ENCODE peak calls at places on chromosome 5, in seven cellular contexts. One of them, this sample, is unnamed.

GRCh38 chr5:90184764-90185163 is 224.8 kb downstream of the CETN3 start:
- DNase-seq in HepG2: no peak
- DNase-seq in HCT116: no peak
- DNase-seq in SK-N-SH: no peak
- DNase-seq in GM12878: no peak
- DNase-seq in K562: no peak
- DNase-seq in H1: no peak
- DNase-seq in this sample: no peak

GRCh38 chr5:135973323-135974018 is 18.7 kb upstream of the LECT2 start:
- DNase-seq in HepG2: peak; percentile 99
- DNase-seq in SK-N-SH: no peak
- DNase-seq in H1: no peak
- DNase-seq in HCT116: no peak
- DNase-seq in K562: no peak
- DNase-seq in GM12878: no peak
- DNase-seq in this sample: no peak

GRCh38 chr5:178997191-178997590 is 2.1 kb upstream of the GRM6 start:
- DNase-seq in GM12878: no peak
- DNase-seq in SK-N-SH: no peak
- DNase-seq in K562: no peak
- DNase-seq in HepG2: no peak
- DNase-seq in HCT116: no peak
- DNase-seq in H1: no peak
- DNase-seq in this sample: no peak

GRCh38 chr5:38827525-38827924 is 18.3 kb upstream of the OSMR start:
- DNase-seq in HepG2: no peak
- DNase-seq in GM12878: no peak
- DNase-seq in SK-N-SH: no peak
- DNase-seq in K562: no peak
- DNase-seq in HCT116: no peak
- DNase-seq in H1: no peak
- DNase-seq in this sample: no peak

GRCh38 chr5:176693477-176693851 is 46.2 kb downstream of the TSPAN17 start:
- DNase-seq in H1: no peak
- DNase-seq in GM12878: no peak
- DNase-seq in K562: peak; percentile 35
- DNase-seq in HepG2: no peak
- DNase-seq in HCT116: no peak
- DNase-seq in SK-N-SH: no peak
- DNase-seq in this sample: no peak

GRCh38 chr5:57303985-57304384 is 130.1 kb downstream of the GPBP1 start:
- DNase-seq in SK-N-SH: no peak
- DNase-seq in H1: no peak
- DNase-seq in HepG2: no peak
- DNase-seq in HCT116: no peak
- DNase-seq in GM12878: no peak
- DNase-seq in K562: peak; percentile 6
- DNase-seq in this sample: no peak

GRCh38 chr5:74641778-74642542 is 1.4 kb upstream of the ENC1 start:
- DNase-seq in HCT116: peak; percentile 43
- DNase-seq in HepG2: peak; percentile 62
- DNase-seq in K562: peak; percentile 55
- DNase-seq in H1: peak; percentile 59
- DNase-seq in SK-N-SH: peak; percentile 44
- DNase-seq in GM12878: no peak
- DNase-seq in this sample: no peak

GRCh38 chr5:57698785-57699184 is 216.2 kb upstream of the ACTBL2 start:
- DNase-seq in GM12878: no peak
- DNase-seq in SK-N-SH: no peak
- DNase-seq in H1: no peak
- DNase-seq in HCT116: peak; percentile 76
- DNase-seq in HepG2: peak; percentile 42
- DNase-seq in K562: no peak
- DNase-seq in this sample: peak; percentile 27

GRCh38 chr5:114561415-114561814 is 199.5 kb downstream of the KCNN2 start:
- DNase-seq in HepG2: no peak
- DNase-seq in H1: no peak
- DNase-seq in GM12878: no peak
- DNase-seq in HCT116: no peak
- DNase-seq in K562: no peak
- DNase-seq in SK-N-SH: no peak
- DNase-seq in this sample: no peak

GRCh38 chr5:62259699-62260220 is 46.2 kb upstream of the KIF2A start:
- DNase-seq in HepG2: no peak
- DNase-seq in GM12878: no peak
- DNase-seq in HCT116: no peak
- DNase-seq in K562: no peak
- DNase-seq in H1: no peak
- DNase-seq in SK-N-SH: no peak
- DNase-seq in this sample: no peak

GRCh38 chr5:132501961-132502931 is 11.7 kb upstream of the IRF1 start:
- DNase-seq in H1: peak; percentile 33
- DNase-seq in HCT116: no peak
- DNase-seq in SK-N-SH: no peak
- DNase-seq in HepG2: peak; percentile 41
- DNase-seq in K562: no peak
- DNase-seq in GM12878: no peak
- DNase-seq in this sample: no peak

GRCh38 chr5:129460951-129461815 is 1.1 kb downstream of the ADAMTS19 start:
- DNase-seq in HCT116: no peak
- DNase-seq in HepG2: no peak
- DNase-seq in SK-N-SH: peak; percentile 71
- DNase-seq in H1: peak; percentile 84
- DNase-seq in GM12878: no peak
- DNase-seq in K562: peak; percentile 4
- DNase-seq in this sample: peak; percentile 13

GRCh38 chr5:59065551-59065950 is 482.7 kb downstream of the RAB3C start:
- DNase-seq in GM12878: no peak
- DNase-seq in SK-N-SH: no peak
- DNase-seq in K562: no peak
- DNase-seq in HepG2: no peak
- DNase-seq in H1: no peak
- DNase-seq in HCT116: no peak
- DNase-seq in this sample: no peak

GRCh38 chr5:68924490-68925145 is 169.2 kb upstream of the SLC30A5 start:
- DNase-seq in HCT116: no peak
- DNase-seq in HepG2: peak; percentile 86
- DNase-seq in K562: no peak
- DNase-seq in SK-N-SH: no peak
- DNase-seq in H1: no peak
- DNase-seq in GM12878: no peak
- DNase-seq in this sample: no peak

GRCh38 chr5:110288766-110289165 is 437.7 kb downstream of the TMEM232 start:
- DNase-seq in H1: no peak
- DNase-seq in GM12878: no peak
- DNase-seq in HCT116: no peak
- DNase-seq in HepG2: no peak
- DNase-seq in SK-N-SH: no peak
- DNase-seq in K562: no peak
- DNase-seq in this sample: no peak

GRCh38 chr5:146130440-146131045 is 25.2 kb upstream of the PLAC8L1 start:
- DNase-seq in HCT116: no peak
- DNase-seq in GM12878: no peak
- DNase-seq in K562: peak; percentile 21
- DNase-seq in SK-N-SH: no peak
- DNase-seq in HepG2: peak; percentile 4
- DNase-seq in H1: no peak
- DNase-seq in this sample: no peak

GRCh38 chr5:154756871-154757646 is 1.9 kb downstream of the LARP1 start:
- DNase-seq in H1: no peak
- DNase-seq in K562: peak; percentile 71
- DNase-seq in HCT116: no peak
- DNase-seq in GM12878: no peak
- DNase-seq in SK-N-SH: peak; percentile 77
- DNase-seq in HepG2: no peak
- DNase-seq in this sample: no peak

GRCh38 chr5:56615750-56616149 is 199.6 kb upstream of the MAP3K1 start:
- DNase-seq in SK-N-SH: no peak
- DNase-seq in HCT116: no peak
- DNase-seq in H1: no peak
- DNase-seq in GM12878: no peak
- DNase-seq in K562: no peak
- DNase-seq in HepG2: no peak
- DNase-seq in this sample: no peak

GRCh38 chr5:110909950-110910349 is 161.6 kb upstream of the TSLP start:
- DNase-seq in K562: no peak
- DNase-seq in HCT116: no peak
- DNase-seq in HepG2: no peak
- DNase-seq in H1: no peak
- DNase-seq in GM12878: no peak
- DNase-seq in SK-N-SH: no peak
- DNase-seq in this sample: no peak

GRCh38 chr5:81297531-81297930 is 3.9 kb upstream of the ZCCHC9 start:
- DNase-seq in HCT116: no peak
- DNase-seq in HepG2: no peak
- DNase-seq in H1: no peak
- DNase-seq in GM12878: no peak
- DNase-seq in SK-N-SH: no peak
- DNase-seq in K562: no peak
- DNase-seq in this sample: no peak

GRCh38 chr5:88391116-88391515 is 122.5 kb upstream of the TMEM161B start:
- DNase-seq in GM12878: no peak
- DNase-seq in HepG2: no peak
- DNase-seq in K562: no peak
- DNase-seq in SK-N-SH: no peak
- DNase-seq in HCT116: no peak
- DNase-seq in H1: no peak
- DNase-seq in this sample: no peak

GRCh38 chr5:112366987-112367386 is 52.1 kb downstream of the EPB41L4A start:
- DNase-seq in SK-N-SH: peak; percentile 27
- DNase-seq in GM12878: no peak
- DNase-seq in HCT116: peak; percentile 26
- DNase-seq in HepG2: peak; percentile 20
- DNase-seq in K562: peak; percentile 21
- DNase-seq in H1: no peak
- DNase-seq in this sample: no peak

GRCh38 chr5:5017827-5018559 is 122.1 kb upstream of the ADAMTS16 start:
- DNase-seq in H1: no peak
- DNase-seq in K562: no peak
- DNase-seq in HCT116: no peak
- DNase-seq in SK-N-SH: no peak
- DNase-seq in GM12878: no peak
- DNase-seq in HepG2: no peak
- DNase-seq in this sample: no peak
- TF ChIP-seq YY1 in H1: no peak
- TF ChIP-seq YY1 in K562: no peak
- TF ChIP-seq YY1 in HCT116: no peak
- TF ChIP-seq YY1 in SK-N-SH: no peak
- TF ChIP-seq YY1 in GM12878: no peak
- TF ChIP-seq YY1 in HepG2: no peak
- TF ChIP-seq YY1 in this sample: no peak

GRCh38 chr5:6485441-6485840 is 36.8 kb downstream of the UBE2QL1 start:
- DNase-seq in HepG2: no peak
- DNase-seq in HCT116: no peak
- DNase-seq in H1: no peak
- DNase-seq in K562: no peak
- DNase-seq in GM12878: no peak
- DNase-seq in SK-N-SH: no peak
- DNase-seq in this sample: no peak
- H3K4me1 ChIP-seq in HepG2: no peaks in the 10 kb centered on the region
- H3K4me1 ChIP-seq in HCT116: no peaks in the 10 kb centered on the region
- H3K4me1 ChIP-seq in H1: no peaks in the 10 kb centered on the region
- H3K4me1 ChIP-seq in K562: no peaks in the 10 kb centered on the region
- H3K4me1 ChIP-seq in GM12878: peaks cover 67% of the 10 kb centered on the region
- H3K4me1 ChIP-seq in SK-N-SH: no peaks in the 10 kb centered on the region
- H3K4me1 ChIP-seq in this sample: no peaks in the 10 kb centered on the region

DNA sequence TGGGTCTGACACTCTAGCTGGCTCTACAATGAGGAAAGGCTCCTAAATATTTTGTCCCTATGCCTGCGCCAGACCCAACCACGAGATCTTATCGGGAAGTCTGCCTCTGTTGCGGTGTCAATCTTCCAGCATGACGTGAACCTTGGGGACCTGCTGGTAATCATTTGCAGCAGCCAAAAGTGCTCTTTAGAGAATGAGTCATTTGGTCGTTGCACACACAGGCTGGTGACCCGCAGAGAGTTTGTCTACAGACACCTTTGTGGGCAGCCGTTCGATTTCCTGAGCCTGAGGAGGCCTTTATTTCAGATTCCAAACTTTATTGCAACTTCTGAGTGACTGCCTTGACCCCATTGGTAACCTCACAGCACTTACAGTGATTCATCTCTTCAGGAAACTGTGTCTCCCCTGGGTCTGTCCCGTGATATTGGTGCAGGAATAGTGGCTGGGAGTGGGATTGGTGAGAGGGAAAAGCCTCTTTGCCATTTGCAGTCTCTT is 326.1 kb downstream of the NSG2 start:
- DNase-seq in K562: peak; percentile 8
- DNase-seq in SK-N-SH: peak; percentile 28
- DNase-seq in H1: no peak
- DNase-seq in GM12878: no peak
- DNase-seq in HepG2: no peak
- DNase-seq in HCT116: peak; percentile 88
- DNase-seq in this sample: no peak
- H3K9ac ChIP-seq in K562: no peak overlapping the region
- H3K9ac ChIP-seq in SK-N-SH: peak overlapping the region; percentile 34
- H3K9ac ChIP-seq in H1: no peak overlapping the region
- H3K9ac ChIP-seq in GM12878: no peak overlapping the region
- H3K9ac ChIP-seq in HepG2: no peak overlapping the region
- H3K9ac ChIP-seq in HCT116: no peak overlapping the region
- H3K9ac ChIP-seq in this sample: no peak overlapping the region

GRCh38 chr5:71922584-71923106 is 184.6 kb upstream of the MAP1B start:
- DNase-seq in K562: no peak
- DNase-seq in SK-N-SH: no peak
- DNase-seq in GM12878: no peak
- DNase-seq in HepG2: peak; percentile 3
- DNase-seq in H1: no peak
- DNase-seq in HCT116: peak; percentile 85
- DNase-seq in this sample: peak; percentile 75

GRCh38 chr5:71923755-71924154 is 183.5 kb upstream of the MAP1B start:
- DNase-seq in HCT116: no peak
- DNase-seq in HepG2: no peak
- DNase-seq in SK-N-SH: no peak
- DNase-seq in K562: no peak
- DNase-seq in GM12878: no peak
- DNase-seq in H1: no peak
- DNase-seq in this sample: no peak

GRCh38 chr5:71924325-71924724 is 182.9 kb upstream of the MAP1B start:
- DNase-seq in K562: no peak
- DNase-seq in GM12878: no peak
- DNase-seq in HCT116: no peak
- DNase-seq in SK-N-SH: no peak
- DNase-seq in HepG2: no peak
- DNase-seq in H1: no peak
- DNase-seq in this sample: no peak

GRCh38 chr5:71925608-71926091 is 181.6 kb upstream of the MAP1B start:
- DNase-seq in HepG2: no peak
- DNase-seq in GM12878: no peak
- DNase-seq in H1: no peak
- DNase-seq in HCT116: no peak
- DNase-seq in SK-N-SH: no peak
- DNase-seq in K562: no peak
- DNase-seq in this sample: no peak

DNA sequence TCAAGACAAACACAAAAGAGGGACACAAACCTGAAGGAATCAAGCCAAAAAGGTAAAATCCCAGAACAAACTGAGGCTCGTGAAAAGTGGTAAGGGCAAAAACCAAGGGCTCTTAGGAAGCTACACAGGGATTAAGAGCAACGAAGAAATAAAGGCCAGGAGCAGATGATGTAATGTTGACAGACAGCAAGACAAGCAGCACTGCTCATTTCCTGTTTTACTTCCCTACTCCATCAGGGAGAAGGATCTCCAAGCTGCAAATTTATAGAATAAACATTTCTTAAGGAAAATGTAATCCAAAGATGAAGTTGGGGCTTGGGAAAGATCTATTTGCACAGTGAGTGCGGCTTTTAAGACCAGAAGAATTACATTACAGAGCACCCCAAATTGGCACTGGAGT is 182.3 kb upstream of the MAP1B start:
- DNase-seq in GM12878: no peak
- DNase-seq in SK-N-SH: no peak
- DNase-seq in H1: no peak
- DNase-seq in K562: no peak
- DNase-seq in HCT116: no peak
- DNase-seq in HepG2: no peak
- DNase-seq in this sample: no peak
- TF ChIP-seq YY1 in GM12878: no peak
- TF ChIP-seq YY1 in SK-N-SH: no peak
- TF ChIP-seq YY1 in H1: no peak
- TF ChIP-seq YY1 in K562: no peak
- TF ChIP-seq YY1 in HCT116: no peak
- TF ChIP-seq YY1 in HepG2: no peak
- TF ChIP-seq YY1 in this sample: no peak